ENCODE peak calls at places on chromosomes 12 and 14, in five cellular contexts. O is AG04449, K is heart right ventricle, R is progenitor cell of endocrine pancreas, E is fibroblast of pulmonary artery. C is an unnamed sample.

GRCh38 chr14:80231732-80232131 is 20.4 kb upstream of the DIO2 start:
- DNase-seq in E (no peak), K (no peak), O (no peak), R (no peak), C (no peak)

GRCh38 chr14:32244404-32244803 is 41.3 kb upstream of the RNU6-8 start:
- DNase-seq in E (peak; percentile 19), O (no peak), R (no peak), K (no peak), C (no peak)

GRCh38 chr12:27319848-27320247 is 12.8 kb upstream of the BMAL2 start:
- DNase-seq in R (no peak), E (no peak), O (no peak), K (no peak), C (no peak)

GRCh38 chr12:51025182-51025747 is 919 bp downstream of the SLC11A2 start:
- DNase-seq in K (no peak), R (no peak), O (no peak), E (no peak), C (no peak)

GRCh38 chr12:58268080-58268479 is 326.7 kb downstream of the ATP23 start:
- DNase-seq in O (no peak), E (peak; percentile 70), K (no peak), R (no peak), C (no peak)

GRCh38 chr12:51028126-51028810 is 2.1 kb upstream of the SLC11A2 start:
- DNase-seq in R (no peak), O (no peak), E (peak; percentile 58), K (no peak), C (no peak)

GRCh38 chr14:103488960-103489359 is 33.7 kb downstream of the CKB start:
- DNase-seq in E (peak; percentile 21), O (peak; percentile 26), R (no peak), K (no peak), C (no peak)

GRCh38 chr12:30694971-30695326 is 720 bp downstream of the IPO8 start:
- DNase-seq in E (peak; percentile 45), R (peak; percentile 49), O (no peak), K (no peak), C (no peak)

GRCh38 chr12:119699199-119699765 is 31.3 kb downstream of the PRKAB1 start:
- DNase-seq in K (no peak), O (no peak), E (no peak), R (no peak), C (no peak)

GRCh38 chr12:100115291-100115690 is 27.4 kb downstream of the BLTP3B start:
- DNase-seq in R (no peak), E (no peak), O (no peak), K (no peak), C (no peak)

GRCh38 chr12:53413485-53414215 is 10.0 kb upstream of the AMHR2 start:
- DNase-seq in E (peak; percentile 27), O (no peak), K (no peak), R (no peak), C (no peak)

GRCh38 chr12:12392428-12392827 is 35.5 kb downstream of the BORCS5 start:
- DNase-seq in K (no peak), R (no peak), E (peak; percentile 52), O (no peak), C (no peak)

GRCh38 chr14:47660158-47660557 is 15.2 kb downstream of the MDGA2 start:
- DNase-seq in O (no peak), K (no peak), R (no peak), E (no peak), C (no peak)

GRCh38 chr12:47017901-47018479 is 61.4 kb upstream of the PCED1B start:
- DNase-seq in O (no peak), K (no peak), E (peak; percentile 38), R (no peak), C (no peak)

GRCh38 chr12:15650399-15651128 is 138.6 kb downstream of the EPS8 start:
- DNase-seq in E (no peak), R (no peak), K (no peak), O (no peak), C (no peak)

GRCh38 chr14:32896979-32897723 is 41.5 kb upstream of the NPAS3 start:
- DNase-seq in E (peak; percentile 21), K (no peak), R (no peak), O (no peak), C (no peak)

GRCh38 chr12:57729321-57729844 is 9.2 kb downstream of the AGAP2 start:
- DNase-seq in R (no peak), K (no peak), E (no peak), O (no peak), C (no peak)

GRCh38 chr12:79975143-79975542 is 40.2 kb upstream of the PPP1R12A start:
- DNase-seq in K (no peak), E (no peak), R (no peak), O (no peak), C (no peak)

GRCh38 chr12:75571204-75571603 is 59.8 kb upstream of the KRR1 start:
- DNase-seq in R (no peak), O (no peak), K (no peak), E (no peak), C (no peak)

GRCh38 chr14:33052899-33053400 is 114.3 kb downstream of the NPAS3 start:
- DNase-seq in K (no peak), E (no peak), R (no peak), O (no peak), C (no peak)

GRCh38 chr14:101814869-101815268 is 53.4 kb downstream of the PPP2R5C start:
- DNase-seq in E (no peak), O (no peak), R (no peak), K (no peak), C (no peak)

GRCh38 chr12:89709157-89709993 is 737 bp upstream of the ATP2B1 start:
- DNase-seq in E (peak; percentile 99), O (peak; percentile 95), K (peak; percentile 100), R (peak; percentile 97), C (peak; percentile 97)
- TF ChIP-seq CTCF in E (no peak), O (peak; percentile 8), K (no peak), R (no peak), C (no peak)

GRCh38 chr14:76484355-76484754 is 108.4 kb downstream of the ESRRB start:
- DNase-seq in E (no peak), R (no peak), K (no peak), O (no peak), C (no peak)
- TF ChIP-seq CTCF in E (no peak), R (no peak), K (no peak), O (no peak), C (no peak)

GRCh38 chr12:132079695-132080094 is 64.4 kb downstream of the DDX51 start:
- DNase-seq in R (no peak), K (no peak), O (no peak), E (no peak), C (no peak)

GRCh38 chr12:132084681-132085635 is 59.2 kb downstream of the DDX51 start:
- DNase-seq in O (no peak), K (peak; percentile 73), R (peak; percentile 50), E (peak; percentile 52), C (peak; percentile 20)

GRCh38 chr12:132079190-132079589 is 64.9 kb downstream of the DDX51 start:
- DNase-seq in E (no peak), O (no peak), R (no peak), K (no peak), C (no peak)

GRCh38 chr12:132081423-132081822 is 62.7 kb downstream of the DDX51 start:
- DNase-seq in R (no peak), K (no peak), O (no peak), E (no peak), C (no peak)

GRCh38 chr12:132083731-132084641 is 60.1 kb downstream of the DDX51 start:
- DNase-seq in E (peak; percentile 89), R (peak; percentile 89), K (peak; percentile 87), O (no peak), C (peak; percentile 77)
- TF ChIP-seq CTCF in E (no peak), R (no peak), K (no peak), O (no peak), C (no peak)

DNA sequence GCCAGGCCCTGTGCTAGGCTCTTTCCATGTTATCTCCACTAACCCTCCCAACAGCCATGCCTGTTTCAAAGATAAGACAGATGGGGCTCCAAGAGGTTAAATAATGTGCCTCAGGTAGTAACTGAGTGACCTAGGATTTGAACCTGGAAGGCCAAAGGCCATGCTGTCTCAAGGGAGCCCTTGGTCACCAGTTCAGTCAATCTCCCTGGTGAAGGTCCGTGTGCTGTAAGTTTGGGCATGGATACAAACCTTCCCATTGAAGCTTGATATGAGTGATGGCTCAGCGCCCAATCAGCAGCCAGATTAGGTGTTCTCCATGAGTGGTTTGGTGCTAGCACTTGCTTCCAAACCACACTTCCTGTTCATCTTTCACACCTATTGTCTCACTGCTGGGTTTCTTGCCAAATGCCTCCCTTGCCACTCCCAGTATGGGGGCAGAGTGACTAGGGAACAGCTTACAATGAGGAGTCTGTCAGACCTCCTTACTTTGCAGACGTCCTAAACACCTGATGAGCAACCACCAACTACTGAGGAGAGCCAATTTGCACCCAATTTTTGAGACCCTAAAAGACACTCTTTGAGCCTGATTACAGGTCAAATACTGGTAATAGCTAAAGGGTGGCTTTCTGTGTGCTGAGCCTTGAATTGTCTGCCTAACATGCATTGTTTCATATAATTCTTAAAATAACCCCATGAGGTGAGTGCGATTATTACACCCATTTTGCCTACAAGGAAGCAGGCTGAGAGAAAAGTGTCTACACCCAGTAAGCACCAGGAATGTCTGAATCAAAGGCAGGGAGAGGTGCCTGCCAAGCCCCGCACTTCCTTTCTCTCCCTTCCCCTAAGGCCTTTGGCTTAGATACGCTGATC is 48.5 kb upstream of the FOS start:
- DNase-seq in E (peak; percentile 82), K (peak; percentile 83), R (no peak), O (no peak), C (peak; percentile 26)
- TF ChIP-seq CTCF in E (peak; percentile 22), K (no peak), R (peak; percentile 35), O (no peak), C (peak; percentile 20)

GRCh38 chr12:66548338-66549049 is 130.4 kb downstream of the GRIP1 start:
- DNase-seq in E (peak; percentile 6), R (no peak), O (no peak), K (no peak), C (no peak)
- TF ChIP-seq CTCF in E (peak; percentile 26), R (peak; percentile 35), O (no peak), K (no peak), C (no peak)

GRCh38 chr14:99562848-99563748 is 40.9 kb downstream of the CCDC85C start:
- DNase-seq in R (peak; percentile 89), E (peak; percentile 75), O (no peak), K (peak; percentile 79), C (no peak)
- TF ChIP-seq CTCF in R (peak; percentile 63), E (peak; percentile 51), O (peak; percentile 61), K (peak; percentile 48), C (no peak)

GRCh38 chr14:35332517-35333346 is 40.5 kb downstream of the PSMA6 start:
- DNase-seq in R (no peak), E (peak; percentile 41), O (no peak), K (no peak), C (peak; percentile 29)
- TF ChIP-seq CTCF in R (no peak), E (no peak), O (no peak), K (no peak), C (no peak)

C was measured in CD4-positive, alpha-beta T cell.